ENCODE peak calls at places on chromosomes 5 and 9, in four cellular contexts. F, Z, S and M are unnamed samples.

GRCh38 chr9:70466976-70467551 is 52.6 kb upstream of the KLF9 start:
- DNase-seq in F (peak), Z (no peak), S (no peak), M (no peak)

GRCh38 chr5:38905516-38905915 is 59.7 kb downstream of the OSMR start:
- DNase-seq in F (no peak), Z (no peak), S (no peak), M (no peak)

GRCh38 chr5:116572375-116573278 is 2.0 kb downstream of the SEMA6A start:
- DNase-seq in F (peak), Z (peak), S (no peak), M (peak)

GRCh38 chr5:68447530-68447929 is 232.0 kb downstream of the PIK3R1 start:
- DNase-seq in F (no peak), Z (no peak), S (no peak), M (no peak)

GRCh38 chr5:168039485-168040005 is 251.9 kb upstream of the WWC1 start:
- DNase-seq in F (no peak), Z (no peak), S (no peak), M (no peak)

GRCh38 chr5:14707811-14708210 is 43.3 kb downstream of the OTULIN start:
- DNase-seq in F (no peak), Z (no peak), S (no peak), M (no peak)

GRCh38 chr9:70297141-70297540 is 38.4 kb downstream of the SMC5 start:
- DNase-seq in F (no peak), Z (no peak), S (no peak), M (no peak)

GRCh38 chr9:35856882-35857281 is 13.3 kb downstream of the OR13J1 start:
- DNase-seq in F (no peak), Z (no peak), S (no peak), M (no peak)

DNA sequence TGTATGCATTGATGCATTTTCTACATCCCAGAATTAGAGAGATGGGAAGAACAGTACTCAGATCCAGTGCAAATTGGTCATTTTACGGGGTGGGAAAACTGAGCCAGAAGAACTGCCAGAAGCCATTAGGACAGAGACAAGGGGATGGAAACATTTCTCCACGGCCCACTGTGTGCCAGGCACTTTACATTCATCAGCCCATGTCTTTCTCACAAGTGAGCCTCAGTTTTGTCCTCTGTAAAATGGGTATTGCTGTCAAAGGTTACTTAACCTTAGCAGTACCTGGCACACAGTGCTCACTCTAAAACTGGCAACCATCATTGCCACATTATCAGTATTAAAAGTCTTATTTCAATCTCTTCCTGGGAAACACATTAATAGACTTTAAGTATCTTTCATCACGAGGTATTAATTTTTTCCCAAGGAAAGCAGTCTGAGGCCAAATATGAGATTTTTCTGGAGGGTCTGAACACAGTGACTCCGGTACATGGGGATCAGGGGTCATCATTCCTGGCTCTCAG is 5.2 kb downstream of the DUSP1 start:
- DNase-seq in F (peak), Z (no peak), S (no peak), M (no peak)
- H3K4me3 ChIP-seq in F (no peak), Z (no peak), S (no peak), M (no peak)

GRCh38 chr9:119004618-119004990 is 364.6 kb downstream of the BRINP1 start:
- DNase-seq in F (peak), Z (peak), S (no peak), M (no peak)
- H3K4me3 ChIP-seq in F (no peak), Z (no peak), S (no peak), M (no peak)

GRCh38 chr9:109640232-109641078 is 139.5 kb upstream of the PALM2AKAP2 start:
- DNase-seq in F (peak), Z (peak), S (peak), M (peak)
- H3K4me3 ChIP-seq in F (peak), Z (peak), S (peak), M (no peak)

DNA sequence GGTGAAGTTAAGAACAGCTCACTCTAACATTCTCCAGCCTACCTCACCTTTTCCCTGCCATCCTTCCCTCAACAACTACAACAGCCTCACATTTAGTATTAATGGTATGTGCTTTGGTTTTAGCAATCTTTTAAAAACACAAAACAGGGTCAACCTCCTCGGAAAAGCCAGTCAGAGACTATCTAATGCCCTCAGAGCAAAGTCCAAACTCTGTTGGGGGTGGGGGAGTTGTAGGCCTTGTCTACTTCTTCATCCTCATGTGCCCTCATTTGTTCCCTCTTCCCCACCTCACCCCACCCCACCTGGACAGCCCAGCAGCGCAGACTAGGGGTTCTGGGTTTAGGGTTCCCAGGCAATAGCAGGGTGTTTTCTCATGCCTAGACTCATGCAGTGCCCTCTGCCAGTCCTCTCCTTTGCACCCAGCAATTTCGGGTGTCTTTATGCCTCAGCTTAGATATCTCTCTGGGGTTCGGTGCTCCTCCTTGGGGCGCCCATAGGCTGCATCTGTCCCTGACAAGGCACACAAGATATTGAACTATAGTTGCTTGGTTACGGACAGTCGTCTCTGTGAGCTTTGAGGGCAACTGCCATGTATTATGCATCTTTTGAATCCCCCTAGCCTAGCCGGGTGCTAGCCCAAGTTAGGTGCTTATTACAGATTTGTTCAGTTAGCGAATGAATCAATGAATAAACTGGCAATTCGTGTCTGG is 767 bp upstream of the TCOF1 start:
- DNase-seq in F (no peak), Z (no peak), S (no peak), M (no peak)
- H3K4me3 ChIP-seq in F (peak), Z (no peak), S (peak), M (no peak)

GRCh38 chr5:156677963-156678362 is 172.1 kb upstream of the PPP1R2B start:
- DNase-seq in F (no peak), Z (peak), S (no peak), M (no peak)
- H3K4me3 ChIP-seq in F (no peak), Z (no peak), S (no peak), M (no peak)

GRCh38 chr5:151213803-151214613 is 9.9 kb downstream of the CCDC69 start:
- DNase-seq in F (peak), Z (peak), S (no peak), M (peak)
- H3K4me3 ChIP-seq in F (no peak), Z (no peak), S (no peak), M (no peak)